ENCODE peak calls at places on chromosomes 3 and 15, in nine cellular contexts. Z is transverse colon, J is type B pancreatic cell, W is HFF-Myc, F is Calu3, C is A673, P is cardiac muscle cell, Q is left lung, D is glutamatergic neuron. N is an unnamed sample.

GRCh38 chr3:55782806-55783205 is 295.7 kb upstream of the WNT5A start:
- DNase-seq in J (no peak), Q (no peak), W (no peak), D (no peak), Z (no peak), C (no peak), F (no peak), P (no peak), N (no peak)

GRCh38 chr3:126380011-126380768 is 14.5 kb upstream of the CFAP100 start:
- DNase-seq in P (no peak), F (no peak), D (no peak), C (no peak), Q (peak), Z (no peak), W (no peak), J (peak), N (no peak)

GRCh38 chr3:169661567-169662214 is 1.8 kb downstream of the MECOM start:
- DNase-seq in F (peak), Q (peak), J (no peak), C (peak), D (peak), W (no peak), P (peak), Z (peak), N (peak)

GRCh38 chr3:133401374-133402135 is 1.7 kb downstream of the BFSP2 start:
- DNase-seq in P (no peak), F (no peak), W (no peak), D (no peak), J (no peak), C (no peak), Z (no peak), Q (no peak), N (peak)

GRCh38 chr3:178856804-178857203 is 214.8 kb downstream of the ZMAT3 start:
- DNase-seq in D (no peak), P (no peak), Z (no peak), W (no peak), J (no peak), F (no peak), C (no peak), Q (no peak), N (peak)

GRCh38 chr3:64150527-64151238 is 74.6 kb downstream of the PRICKLE2 start:
- DNase-seq in W (peak), Q (peak), Z (peak), J (no peak), D (peak), C (no peak), F (peak), P (peak), N (peak)

GRCh38 chr3:188673509-188674239 is 498.1 kb upstream of the TPRG1 start:
- DNase-seq in J (no peak), D (no peak), C (peak), Q (no peak), F (no peak), P (no peak), W (no peak), Z (no peak), N (peak)

GRCh38 chr3:54197509-54197908 is 75.2 kb downstream of the CACNA2D3 start:
- DNase-seq in D (no peak), J (no peak), F (no peak), P (no peak), Z (no peak), Q (no peak), C (no peak), W (no peak), N (no peak)

GRCh38 chr3:67083277-67083676 is 85.2 kb downstream of the KBTBD8 start:
- DNase-seq in F (no peak), J (no peak), Z (no peak), W (peak), P (no peak), D (no peak), C (peak), Q (no peak), N (peak)

GRCh38 chr15:96053039-96054021 is 277.2 kb upstream of the NR2F2 start:
- DNase-seq in D (peak), Q (peak), P (peak), C (peak), J (no peak), Z (peak), F (peak), W (no peak), N (peak)

GRCh38 chr3:33636125-33636855 is 81.8 kb downstream of the CLASP2 start:
- DNase-seq in Z (no peak), D (no peak), C (peak), J (no peak), F (peak), W (peak), Q (no peak), P (peak), N (peak)

GRCh38 chr3:171353423-171353822 is 106.8 kb downstream of the TNIK start:
- DNase-seq in J (no peak), P (no peak), Q (no peak), C (no peak), W (no peak), D (no peak), F (no peak), Z (no peak), N (no peak)

GRCh38 chr15:99228120-99228770 is 21.1 kb downstream of the TTC23 start:
- DNase-seq in P (no peak), Q (no peak), C (no peak), D (no peak), Z (no peak), W (no peak), F (no peak), J (no peak), N (no peak)

GRCh38 chr3:72744330-72744729 is 103.9 kb downstream of the SHQ1 start:
- DNase-seq in C (no peak), Z (no peak), F (no peak), P (no peak), W (no peak), Q (no peak), J (no peak), D (no peak), N (no peak)

GRCh38 chr15:64809649-64810498 is 15.6 kb downstream of the PIF1 start:
- DNase-seq in W (no peak), Z (peak), D (peak), P (peak), F (peak), J (peak), C (peak), Q (peak), N (peak)

GRCh38 chr3:32880225-32880624 is 62.4 kb downstream of the TRIM71 start:
- DNase-seq in Z (no peak), J (no peak), P (no peak), Q (no peak), C (no peak), W (no peak), F (no peak), D (no peak), N (no peak)

GRCh38 chr3:165892565-165892964 is 55.3 kb upstream of the BCHE start:
- DNase-seq in P (no peak), C (no peak), D (no peak), J (no peak), Z (no peak), Q (no peak), W (no peak), F (no peak), N (no peak)

GRCh38 chr3:165895919-165896318 is 58.7 kb upstream of the BCHE start:
- DNase-seq in Z (no peak), Q (no peak), D (peak), C (peak), F (peak), P (peak), J (no peak), W (no peak), N (no peak)
- TF ChIP-seq CTCF in Z (no peak), Q (no peak), D (peak), C (peak), F (peak), P (no peak), J (peak), W (no peak), N (peak)

GRCh38 chr3:157498374-157498773 is 4.8 kb downstream of the VEPH1 start:
- DNase-seq in P (no peak), Q (no peak), Z (no peak), F (no peak), C (no peak), J (no peak), W (no peak), D (no peak), N (no peak)

GRCh38 chr3:157491136-157491535 is 12.1 kb downstream of the VEPH1 start:
- DNase-seq in D (no peak), P (no peak), C (no peak), Q (no peak), F (no peak), J (no peak), Z (no peak), W (no peak), N (no peak)

GRCh38 chr3:157495846-157496245 is 7.4 kb downstream of the VEPH1 start:
- DNase-seq in C (no peak), Z (no peak), Q (no peak), P (no peak), J (no peak), F (no peak), D (no peak), W (no peak), N (no peak)

GRCh38 chr3:157494581-157495281 is 8.5 kb downstream of the VEPH1 start:
- DNase-seq in Q (no peak), W (no peak), F (no peak), C (no peak), D (no peak), P (no peak), J (no peak), Z (no peak), N (peak)

DNA sequence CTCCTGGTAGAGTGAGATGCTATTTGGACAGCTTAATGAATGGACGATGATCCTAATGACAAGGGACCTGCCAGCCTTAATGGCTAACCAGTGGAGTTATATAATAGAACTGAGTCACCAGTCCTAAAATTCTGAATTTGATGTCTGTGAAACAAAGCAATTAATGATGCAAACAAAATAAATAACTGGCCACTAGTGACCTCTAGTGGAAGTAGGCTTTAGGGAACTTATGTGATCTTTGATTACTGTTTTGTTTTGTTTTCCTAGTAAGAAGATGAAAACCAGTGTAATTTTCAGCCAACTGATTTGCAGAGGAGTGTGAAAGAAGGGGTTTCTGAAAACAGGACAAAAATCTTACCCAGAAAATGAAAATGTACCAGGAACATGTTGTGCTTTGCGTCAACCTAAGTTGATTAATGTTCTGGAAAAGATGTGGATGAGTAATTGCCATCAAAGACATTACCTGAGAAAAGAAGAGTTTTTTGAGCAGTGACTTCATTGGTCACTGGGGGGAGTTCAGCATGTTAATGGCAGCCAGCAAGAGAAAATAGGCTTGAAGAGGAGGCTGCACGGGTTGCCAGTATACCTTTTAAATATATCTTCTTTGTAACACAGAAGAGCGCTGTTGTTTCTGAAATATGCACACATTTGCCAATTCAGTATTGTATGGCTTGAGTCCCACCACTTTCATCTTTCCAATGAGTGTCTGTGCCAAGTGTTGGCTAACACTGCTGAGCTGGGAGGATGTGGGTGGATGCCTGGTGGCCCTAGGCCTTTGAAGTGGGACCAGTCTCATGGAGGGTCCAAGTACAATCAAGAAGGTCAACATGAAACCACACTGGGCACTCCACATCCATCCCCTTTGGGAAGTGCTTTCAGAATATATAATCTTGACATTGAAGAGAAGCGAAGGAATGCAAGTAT is 9.3 kb downstream of the VEPH1 start:
- DNase-seq in P (peak), F (peak), D (no peak), Q (no peak), Z (no peak), C (peak), W (peak), J (no peak), N (peak)
- TF ChIP-seq CTCF in P (peak), F (peak), D (peak), Q (peak), Z (peak), C (peak), W (peak), J (peak), N (peak)

GRCh38 chr3:25493246-25493645 is 65.2 kb downstream of the RARB start:
- DNase-seq in P (no peak), D (no peak), F (no peak), C (no peak), W (no peak), Z (no peak), Q (no peak), J (no peak), N (peak)
- TF ChIP-seq CTCF in P (no peak), D (no peak), F (no peak), C (no peak), W (no peak), Z (no peak), Q (no peak), J (no peak), N (peak)

GRCh38 chr15:57345584-57345983 is 30.7 kb upstream of the CGNL1 start:
- DNase-seq in P (peak), D (no peak), C (peak), Q (no peak), Z (no peak), F (peak), J (no peak), W (no peak), N (no peak)
- TF ChIP-seq CTCF in P (peak), D (no peak), C (peak), Q (no peak), Z (no peak), F (no peak), J (no peak), W (peak), N (peak)

GRCh38 chr3:14405886-14406238 is 3.5 kb downstream of the SLC6A6 start:
- DNase-seq in W (no peak), Z (no peak), F (peak), C (no peak), P (no peak), Q (no peak), D (no peak), J (no peak), N (no peak)
- TF ChIP-seq CTCF in W (no peak), Z (no peak), F (peak), C (no peak), P (no peak), Q (no peak), D (no peak), J (no peak), N (no peak)

N was measured in cardiac fibroblast.